ENCODE peak calls at places on chromosomes 12 and 14, in four cellular contexts. One of them, this sample, is unnamed.

GRCh38 chr14:34711169-34711568 is 3.2 kb downstream of the CFL2 start:
- DNase-seq in left ventricle myocardium inferior: no peak
- DNase-seq in fibroblast of pulmonary artery: peak
- DNase-seq in activated CD8-positive, alpha-beta T cell treated with anti-CD3 and anti-CD28 coated beads for 36 hours: no peak
- DNase-seq in this sample: peak

GRCh38 chr12:132622437-132623071 is 4.0 kb downstream of the P2RX2 start:
- DNase-seq in left ventricle myocardium inferior: no peak
- DNase-seq in fibroblast of pulmonary artery: peak
- DNase-seq in activated CD8-positive, alpha-beta T cell treated with anti-CD3 and anti-CD28 coated beads for 36 hours: no peak
- DNase-seq in this sample: peak

GRCh38 chr12:103975368-103975767 is 9.7 kb downstream of the TDG start:
- DNase-seq in left ventricle myocardium inferior: no peak
- DNase-seq in fibroblast of pulmonary artery: no peak
- DNase-seq in activated CD8-positive, alpha-beta T cell treated with anti-CD3 and anti-CD28 coated beads for 36 hours: no peak
- DNase-seq in this sample: no peak

GRCh38 chr12:100573499-100574261 is at the start of gene GAS2L3:
- DNase-seq in left ventricle myocardium inferior: peak
- DNase-seq in fibroblast of pulmonary artery: peak
- DNase-seq in activated CD8-positive, alpha-beta T cell treated with anti-CD3 and anti-CD28 coated beads for 36 hours: peak
- DNase-seq in this sample: peak

GRCh38 chr14:72555609-72556000 is 338.3 kb downstream of the DPF3 start:
- DNase-seq in left ventricle myocardium inferior: no peak
- DNase-seq in fibroblast of pulmonary artery: no peak
- DNase-seq in activated CD8-positive, alpha-beta T cell treated with anti-CD3 and anti-CD28 coated beads for 36 hours: no peak
- DNase-seq in this sample: no peak

GRCh38 chr12:122981036-122981471 is 573 bp downstream of the ARL6IP4 start:
- DNase-seq in left ventricle myocardium inferior: no peak
- DNase-seq in fibroblast of pulmonary artery: peak
- DNase-seq in activated CD8-positive, alpha-beta T cell treated with anti-CD3 and anti-CD28 coated beads for 36 hours: peak
- DNase-seq in this sample: no peak

GRCh38 chr12:60335765-60336164 is 739.9 kb downstream of the SLC16A7 start:
- DNase-seq in left ventricle myocardium inferior: no peak
- DNase-seq in fibroblast of pulmonary artery: peak
- DNase-seq in activated CD8-positive, alpha-beta T cell treated with anti-CD3 and anti-CD28 coated beads for 36 hours: no peak
- DNase-seq in this sample: peak

GRCh38 chr14:53355581-53356112 is 202.5 kb upstream of the DDHD1 start:
- DNase-seq in left ventricle myocardium inferior: no peak
- DNase-seq in fibroblast of pulmonary artery: peak
- DNase-seq in activated CD8-positive, alpha-beta T cell treated with anti-CD3 and anti-CD28 coated beads for 36 hours: no peak
- DNase-seq in this sample: peak

GRCh38 chr14:100567877-100568163 is 19.4 kb downstream of the BEGAIN start:
- DNase-seq in left ventricle myocardium inferior: no peak
- DNase-seq in fibroblast of pulmonary artery: no peak
- DNase-seq in activated CD8-positive, alpha-beta T cell treated with anti-CD3 and anti-CD28 coated beads for 36 hours: no peak
- DNase-seq in this sample: no peak

GRCh38 chr14:29489911-29490310 is 437.7 kb downstream of the PRKD1 start:
- DNase-seq in left ventricle myocardium inferior: no peak
- DNase-seq in fibroblast of pulmonary artery: no peak
- DNase-seq in activated CD8-positive, alpha-beta T cell treated with anti-CD3 and anti-CD28 coated beads for 36 hours: no peak
- DNase-seq in this sample: no peak

GRCh38 chr12:82876075-82876474 is 189.4 kb downstream of the TMTC2 start:
- DNase-seq in left ventricle myocardium inferior: no peak
- DNase-seq in fibroblast of pulmonary artery: no peak
- DNase-seq in activated CD8-positive, alpha-beta T cell treated with anti-CD3 and anti-CD28 coated beads for 36 hours: no peak
- DNase-seq in this sample: no peak

GRCh38 chr12:131641315-131641714 is 69.6 kb upstream of the SFSWAP start:
- DNase-seq in left ventricle myocardium inferior: no peak
- DNase-seq in fibroblast of pulmonary artery: no peak
- DNase-seq in activated CD8-positive, alpha-beta T cell treated with anti-CD3 and anti-CD28 coated beads for 36 hours: no peak
- DNase-seq in this sample: no peak

GRCh38 chr14:63951025-63951424 is 98.2 kb downstream of the SYNE2 start:
- DNase-seq in left ventricle myocardium inferior: no peak
- DNase-seq in fibroblast of pulmonary artery: no peak
- DNase-seq in activated CD8-positive, alpha-beta T cell treated with anti-CD3 and anti-CD28 coated beads for 36 hours: no peak
- DNase-seq in this sample: no peak

GRCh38 chr12:62898568-62898967 is 36.4 kb downstream of the PPM1H start:
- DNase-seq in left ventricle myocardium inferior: no peak
- DNase-seq in fibroblast of pulmonary artery: no peak
- DNase-seq in activated CD8-positive, alpha-beta T cell treated with anti-CD3 and anti-CD28 coated beads for 36 hours: no peak
- DNase-seq in this sample: peak

GRCh38 chr14:92847220-92848148 is 53.4 kb downstream of the GOLGA5 start:
- DNase-seq in left ventricle myocardium inferior: no peak
- DNase-seq in fibroblast of pulmonary artery: no peak
- DNase-seq in activated CD8-positive, alpha-beta T cell treated with anti-CD3 and anti-CD28 coated beads for 36 hours: peak
- DNase-seq in this sample: no peak

GRCh38 chr14:98952595-98953325 is 319.2 kb downstream of the BCL11B start:
- DNase-seq in left ventricle myocardium inferior: no peak
- DNase-seq in fibroblast of pulmonary artery: peak
- DNase-seq in activated CD8-positive, alpha-beta T cell treated with anti-CD3 and anti-CD28 coated beads for 36 hours: peak
- DNase-seq in this sample: peak

GRCh38 chr12:29148065-29148957 is 767 bp upstream of the FAR2 start:
- DNase-seq in left ventricle myocardium inferior: peak
- DNase-seq in fibroblast of pulmonary artery: peak
- DNase-seq in activated CD8-positive, alpha-beta T cell treated with anti-CD3 and anti-CD28 coated beads for 36 hours: peak
- DNase-seq in this sample: no peak

GRCh38 chr12:109308534-109309440 is at the start of gene FOXN4:
- DNase-seq in left ventricle myocardium inferior: no peak
- DNase-seq in fibroblast of pulmonary artery: no peak
- DNase-seq in activated CD8-positive, alpha-beta T cell treated with anti-CD3 and anti-CD28 coated beads for 36 hours: no peak
- DNase-seq in this sample: no peak

GRCh38 chr14:35883677-35884293 is 57.6 kb downstream of the BRMS1L start:
- DNase-seq in left ventricle myocardium inferior: no peak
- DNase-seq in fibroblast of pulmonary artery: peak
- DNase-seq in activated CD8-positive, alpha-beta T cell treated with anti-CD3 and anti-CD28 coated beads for 36 hours: peak
- DNase-seq in this sample: peak

GRCh38 chr12:5466521-5466960 is 34.6 kb downstream of the NTF3 start:
- DNase-seq in left ventricle myocardium inferior: no peak
- DNase-seq in fibroblast of pulmonary artery: no peak
- DNase-seq in activated CD8-positive, alpha-beta T cell treated with anti-CD3 and anti-CD28 coated beads for 36 hours: no peak
- DNase-seq in this sample: peak

GRCh38 chr14:35140718-35141581 is 18.6 kb downstream of the PRORP start:
- DNase-seq in left ventricle myocardium inferior: no peak
- DNase-seq in fibroblast of pulmonary artery: peak
- DNase-seq in activated CD8-positive, alpha-beta T cell treated with anti-CD3 and anti-CD28 coated beads for 36 hours: no peak
- DNase-seq in this sample: peak

GRCh38 chr12:27524489-27524835 is 456 bp downstream of the PPFIBP1 start:
- DNase-seq in left ventricle myocardium inferior: no peak
- DNase-seq in fibroblast of pulmonary artery: no peak
- DNase-seq in activated CD8-positive, alpha-beta T cell treated with anti-CD3 and anti-CD28 coated beads for 36 hours: no peak
- DNase-seq in this sample: no peak

GRCh38 chr14:46054526-46054925 is 597.1 kb downstream of the RPL10L start:
- DNase-seq in left ventricle myocardium inferior: no peak
- DNase-seq in fibroblast of pulmonary artery: peak
- DNase-seq in activated CD8-positive, alpha-beta T cell treated with anti-CD3 and anti-CD28 coated beads for 36 hours: no peak
- DNase-seq in this sample: peak

GRCh38 chr12:120965534-120966091 is 12.7 kb upstream of the HNF1A start:
- DNase-seq in left ventricle myocardium inferior: no peak
- DNase-seq in fibroblast of pulmonary artery: no peak
- DNase-seq in activated CD8-positive, alpha-beta T cell treated with anti-CD3 and anti-CD28 coated beads for 36 hours: no peak
- DNase-seq in this sample: no peak

GRCh38 chr14:36506732-36507614 is 13.1 kb downstream of the NKX2-1 start:
- DNase-seq in left ventricle myocardium inferior: no peak
- DNase-seq in fibroblast of pulmonary artery: no peak
- DNase-seq in activated CD8-positive, alpha-beta T cell treated with anti-CD3 and anti-CD28 coated beads for 36 hours: no peak
- DNase-seq in this sample: no peak

GRCh38 chr12:52582971-52583456 is 9.4 kb upstream of the KRT74 start:
- DNase-seq in left ventricle myocardium inferior: peak
- DNase-seq in fibroblast of pulmonary artery: peak
- DNase-seq in activated CD8-positive, alpha-beta T cell treated with anti-CD3 and anti-CD28 coated beads for 36 hours: peak
- DNase-seq in this sample: peak
- TF ChIP-seq CTCF in left ventricle myocardium inferior: peak
- TF ChIP-seq CTCF in fibroblast of pulmonary artery: peak
- TF ChIP-seq CTCF in activated CD8-positive, alpha-beta T cell treated with anti-CD3 and anti-CD28 coated beads for 36 hours: peak
- TF ChIP-seq CTCF in this sample: peak

GRCh38 chr12:127294651-127295205 is 972.2 kb upstream of the TMEM132C start:
- DNase-seq in left ventricle myocardium inferior: no peak
- DNase-seq in fibroblast of pulmonary artery: no peak
- DNase-seq in activated CD8-positive, alpha-beta T cell treated with anti-CD3 and anti-CD28 coated beads for 36 hours: no peak
- DNase-seq in this sample: no peak

GRCh38 chr12:127296591-127296990 is 970.4 kb upstream of the TMEM132C start:
- DNase-seq in left ventricle myocardium inferior: no peak
- DNase-seq in fibroblast of pulmonary artery: no peak
- DNase-seq in activated CD8-positive, alpha-beta T cell treated with anti-CD3 and anti-CD28 coated beads for 36 hours: no peak
- DNase-seq in this sample: no peak

GRCh38 chr12:127292736-127293135 is 974.2 kb upstream of the TMEM132C start:
- DNase-seq in left ventricle myocardium inferior: no peak
- DNase-seq in fibroblast of pulmonary artery: no peak
- DNase-seq in activated CD8-positive, alpha-beta T cell treated with anti-CD3 and anti-CD28 coated beads for 36 hours: no peak
- DNase-seq in this sample: no peak

GRCh38 chr12:127295630-127296029 is 971.3 kb upstream of the TMEM132C start:
- DNase-seq in left ventricle myocardium inferior: no peak
- DNase-seq in fibroblast of pulmonary artery: no peak
- DNase-seq in activated CD8-positive, alpha-beta T cell treated with anti-CD3 and anti-CD28 coated beads for 36 hours: no peak
- DNase-seq in this sample: no peak

DNA sequence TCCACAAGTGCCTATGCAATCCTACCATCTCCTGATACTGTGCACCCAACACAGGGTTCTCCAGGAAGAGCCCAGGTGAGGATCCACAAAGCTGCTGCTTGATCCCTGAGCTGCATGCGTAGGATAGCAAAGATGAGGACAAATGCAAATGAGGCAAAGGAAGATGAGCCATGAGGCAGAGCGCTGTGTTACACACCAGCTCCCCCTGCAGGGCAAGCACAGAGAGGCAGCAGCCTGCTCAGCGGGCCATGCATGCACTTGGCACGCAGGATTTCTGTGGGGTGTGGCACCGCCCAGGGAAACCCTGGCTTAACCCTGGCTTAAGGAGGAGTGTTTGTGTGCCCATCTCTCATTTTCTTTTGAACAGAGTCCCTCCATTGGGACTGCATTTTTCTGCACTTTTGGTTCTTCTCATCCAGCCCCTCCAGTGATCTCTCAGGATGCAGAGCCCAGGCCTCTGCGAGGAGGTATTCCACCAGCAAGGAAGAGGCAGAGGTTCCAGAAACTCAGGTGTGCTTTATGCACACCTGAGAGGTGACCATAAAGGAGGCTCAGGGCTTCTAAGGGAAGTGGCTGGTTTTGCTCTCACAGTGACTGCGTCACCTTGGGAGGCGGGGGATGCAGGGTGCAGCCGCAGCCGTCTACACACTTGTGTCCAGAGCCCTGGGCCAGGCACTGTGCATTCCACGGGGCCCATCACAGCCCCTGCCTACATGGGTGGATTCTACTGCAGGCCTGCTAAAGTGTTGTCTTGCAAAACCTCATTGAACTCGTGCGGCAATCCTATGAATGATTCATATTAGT is 973.3 kb upstream of the TMEM132C start:
- DNase-seq in left ventricle myocardium inferior: peak
- DNase-seq in fibroblast of pulmonary artery: peak
- DNase-seq in activated CD8-positive, alpha-beta T cell treated with anti-CD3 and anti-CD28 coated beads for 36 hours: peak
- DNase-seq in this sample: peak
- TF ChIP-seq CTCF in left ventricle myocardium inferior: peak
- TF ChIP-seq CTCF in fibroblast of pulmonary artery: peak
- TF ChIP-seq CTCF in activated CD8-positive, alpha-beta T cell treated with anti-CD3 and anti-CD28 coated beads for 36 hours: peak
- TF ChIP-seq CTCF in this sample: peak

GRCh38 chr12:49609059-49609874 is 3.8 kb upstream of the FAM186B start:
- DNase-seq in left ventricle myocardium inferior: no peak
- DNase-seq in fibroblast of pulmonary artery: no peak
- DNase-seq in activated CD8-positive, alpha-beta T cell treated with anti-CD3 and anti-CD28 coated beads for 36 hours: no peak
- DNase-seq in this sample: no peak

GRCh38 chr12:49612210-49612609 is 6.8 kb upstream of the FAM186B start:
- DNase-seq in left ventricle myocardium inferior: no peak
- DNase-seq in fibroblast of pulmonary artery: no peak
- DNase-seq in activated CD8-positive, alpha-beta T cell treated with anti-CD3 and anti-CD28 coated beads for 36 hours: no peak
- DNase-seq in this sample: no peak

GRCh38 chr12:49615725-49616124 is 7.6 kb upstream of the PRPF40B start:
- DNase-seq in left ventricle myocardium inferior: no peak
- DNase-seq in fibroblast of pulmonary artery: peak
- DNase-seq in activated CD8-positive, alpha-beta T cell treated with anti-CD3 and anti-CD28 coated beads for 36 hours: no peak
- DNase-seq in this sample: peak

DNA sequence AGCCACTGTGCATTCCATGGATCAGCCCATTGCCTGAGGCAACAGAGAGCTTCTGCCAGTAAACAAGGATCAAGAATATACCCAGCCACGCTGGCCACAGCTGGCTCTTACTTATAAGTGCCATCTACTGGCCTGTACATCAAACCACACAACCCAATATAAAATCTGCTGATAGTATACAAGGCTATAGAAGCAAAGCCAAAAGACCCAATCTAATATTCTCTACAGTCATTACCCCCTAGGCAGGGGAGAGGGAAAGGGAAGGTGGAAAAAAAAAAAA is 4.4 kb upstream of the FAM186B start:
- DNase-seq in left ventricle myocardium inferior: no peak
- DNase-seq in fibroblast of pulmonary artery: peak
- DNase-seq in activated CD8-positive, alpha-beta T cell treated with anti-CD3 and anti-CD28 coated beads for 36 hours: no peak
- DNase-seq in this sample: peak
- TF ChIP-seq CTCF in left ventricle myocardium inferior: no peak
- TF ChIP-seq CTCF in fibroblast of pulmonary artery: peak
- TF ChIP-seq CTCF in activated CD8-positive, alpha-beta T cell treated with anti-CD3 and anti-CD28 coated beads for 36 hours: no peak
- TF ChIP-seq CTCF in this sample: peak

DNA sequence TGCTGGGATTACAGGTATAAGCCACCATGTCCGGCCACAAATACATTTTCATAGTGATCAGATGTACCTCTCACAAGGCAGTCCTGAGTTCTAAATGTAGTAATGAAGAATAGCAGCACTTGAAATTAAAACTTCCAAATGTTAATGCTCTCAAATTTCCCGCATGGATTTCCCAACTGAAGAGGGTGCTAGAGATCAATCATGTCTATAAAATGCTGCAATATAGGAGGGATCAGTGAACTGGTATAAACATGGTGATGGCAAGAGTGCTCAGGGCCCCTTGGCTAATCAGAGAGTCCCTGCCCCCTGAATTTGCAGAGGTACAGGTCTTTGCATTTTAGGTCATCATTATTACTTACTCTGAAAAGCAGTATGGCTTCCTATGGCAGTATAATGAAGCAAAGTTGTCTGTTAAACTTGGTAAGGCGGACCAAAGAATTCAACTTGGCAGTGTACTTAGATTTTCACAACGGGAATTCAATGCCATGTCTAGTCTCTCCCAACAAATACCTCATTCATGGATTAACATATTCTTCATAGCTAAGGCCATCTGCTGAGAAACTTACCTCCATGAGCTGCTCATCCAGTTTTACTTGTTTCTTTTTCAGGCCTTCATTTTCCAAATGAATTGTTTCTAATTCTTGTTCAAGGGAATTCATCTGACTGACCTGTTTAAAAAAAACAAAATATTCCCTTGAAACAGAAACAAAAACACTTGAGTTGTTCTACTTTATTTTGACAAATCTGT is 67.0 kb upstream of the SAV1 start:
- DNase-seq in left ventricle myocardium inferior: no peak
- DNase-seq in fibroblast of pulmonary artery: no peak
- DNase-seq in activated CD8-positive, alpha-beta T cell treated with anti-CD3 and anti-CD28 coated beads for 36 hours: no peak
- DNase-seq in this sample: no peak
- TF ChIP-seq CTCF in left ventricle myocardium inferior: no peak
- TF ChIP-seq CTCF in fibroblast of pulmonary artery: no peak
- TF ChIP-seq CTCF in activated CD8-positive, alpha-beta T cell treated with anti-CD3 and anti-CD28 coated beads for 36 hours: no peak
- TF ChIP-seq CTCF in this sample: peak